ENCODE peak calls at places on chromosomes 11 and 22, in four cellular contexts. W, L, K and H are unnamed samples.

GRCh38 chr11:32852142-32852541 is 22.4 kb downstream of the PRRG4 start:
- DNase-seq in L (no peak), K (no peak), W (no peak), H (peak)

GRCh38 chr11:15468471-15468870 is 353.7 kb downstream of the INSC start:
- DNase-seq in L (no peak), W (no peak), K (no peak), H (no peak)

GRCh38 chr11:105588001-105588400 is 21.9 kb upstream of the GRIA4 start:
- DNase-seq in K (no peak), W (no peak), L (no peak), H (no peak)

GRCh38 chr11:10114593-10115404 is 179.2 kb downstream of the SBF2 start:
- DNase-seq in W (no peak), L (no peak), K (no peak), H (no peak)

GRCh38 chr11:17590463-17590862 is 43.4 kb downstream of the OTOG start:
- DNase-seq in W (no peak), L (no peak), K (no peak), H (no peak)

GRCh38 chr11:2817431-2817830 is 68.1 kb downstream of the CDKN1C start:
- DNase-seq in K (no peak), W (no peak), L (no peak), H (no peak)

GRCh38 chr11:103988595-103988969 is 47.9 kb upstream of the DDI1 start:
- DNase-seq in W (no peak), K (no peak), L (no peak), H (no peak)

GRCh38 chr11:61599968-61600710 is 19.3 kb upstream of the SYT7 start:
- DNase-seq in W (no peak), K (no peak), L (no peak), H (no peak)

GRCh38 chr11:12761029-12761428 is 86.8 kb downstream of the TEAD1 start:
- DNase-seq in K (no peak), W (no peak), L (no peak), H (no peak)

GRCh38 chr11:27242591-27242990 is 120.4 kb downstream of the CCDC34 start:
- DNase-seq in W (no peak), L (no peak), K (no peak), H (no peak)
- TF ChIP-seq MAX in W (no peak), L (peak), K (no peak), H (no peak)

DNA sequence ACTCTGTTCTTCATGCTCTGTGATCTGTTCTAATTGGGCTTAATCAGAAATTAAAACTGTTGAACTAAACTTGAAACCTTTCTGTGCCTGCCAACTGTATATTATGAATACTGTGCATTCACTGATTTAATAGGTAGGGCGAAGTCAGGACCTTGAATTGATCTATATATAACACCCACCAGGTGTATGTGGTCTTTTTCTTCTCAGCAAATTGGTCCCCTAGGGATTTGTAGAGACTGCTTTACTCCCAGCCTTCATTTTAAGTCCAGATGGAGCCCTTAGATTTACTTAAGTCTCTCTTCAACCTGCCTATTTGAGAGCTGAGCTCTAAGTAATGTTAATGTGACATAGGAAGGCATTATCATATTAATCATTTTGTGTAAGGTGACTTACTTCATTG is 257.5 kb downstream of the TMEM135 start:
- DNase-seq in K (no peak), L (no peak), W (no peak), H (no peak)
- TF ChIP-seq PBX3 in K (no peak), L (no peak), W (no peak), H (no peak)

GRCh38 chr22:19525666-19526065 is 1.5 kb upstream of the CLDN5 start:
- DNase-seq in L (no peak), K (no peak), W (no peak), H (no peak)

GRCh38 chr22:19523240-19524169 is 705 bp downstream of the CLDN5 start:
- DNase-seq in W (no peak), L (peak), K (no peak), H (no peak)

GRCh38 chr22:19525116-19525660 is 978 bp upstream of the CLDN5 start:
- DNase-seq in L (no peak), K (no peak), W (no peak), H (no peak)

GRCh38 chr22:19522881-19523239 is 1.4 kb downstream of the CLDN5 start:
- DNase-seq in W (no peak), K (no peak), L (no peak), H (no peak)

GRCh38 chr22:19524170-19525115 is at the start of gene CLDN5:
- DNase-seq in K (no peak), L (peak), W (no peak), H (no peak)
- TF ChIP-seq MAX in K (no peak), L (no peak), W (no peak), H (no peak)

GRCh38 chr11:8336356-8337114 is 72.9 kb upstream of the LMO1 start:
- DNase-seq in K (no peak), L (no peak), W (no peak), H (no peak)

GRCh38 chr11:8337115-8337386 is 73.4 kb upstream of the LMO1 start:
- DNase-seq in L (no peak), K (no peak), W (no peak), H (no peak)

GRCh38 chr11:8339592-8340022 is 75.9 kb upstream of the LMO1 start:
- DNase-seq in L (no peak), W (no peak), K (no peak), H (no peak)

GRCh38 chr11:8337396-8337795 is 73.7 kb upstream of the LMO1 start:
- DNase-seq in L (no peak), W (no peak), K (no peak), H (no peak)

DNA sequence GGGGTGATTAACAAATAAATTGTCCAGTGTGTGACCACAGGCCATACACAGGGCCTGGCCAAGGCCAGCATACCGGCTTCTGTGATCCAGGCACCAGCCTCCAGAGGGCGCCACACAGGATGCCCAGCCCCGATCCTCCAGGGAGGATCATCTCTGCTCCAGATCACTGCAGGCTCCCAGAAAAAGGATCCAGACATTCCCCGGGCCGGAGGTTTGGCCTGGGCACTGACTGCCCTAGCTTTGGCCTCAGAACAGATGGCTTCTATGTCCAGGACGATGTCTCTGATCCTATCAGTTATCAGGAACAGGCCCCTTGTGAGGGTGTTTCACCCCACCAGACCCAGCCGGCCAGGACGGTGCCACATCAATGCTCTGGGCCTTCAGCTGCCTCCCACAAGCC is 74.5 kb upstream of the LMO1 start:
- DNase-seq in L (peak), K (peak), W (no peak), H (peak)
- TF ChIP-seq PBX3 in L (no peak), K (no peak), W (no peak), H (no peak)

GRCh38 chr22:28023774-28024173 is 104.7 kb upstream of the PITPNB start:
- DNase-seq in L (no peak), W (no peak), K (no peak), H (no peak)
- TF ChIP-seq MAX in L (no peak), W (no peak), K (no peak), H (no peak)

GRCh38 chr11:64865286-64866172 is 12.9 kb downstream of the EHD1 start:
- DNase-seq in W (no peak), K (no peak), L (no peak), H (no peak)

GRCh38 chr11:64863381-64864060 is 14.9 kb downstream of the EHD1 start:
- DNase-seq in L (no peak), K (no peak), W (no peak), H (no peak)

GRCh38 chr11:64864135-64864472 is 14.3 kb downstream of the EHD1 start:
- DNase-seq in W (no peak), L (no peak), K (no peak), H (no peak)

GRCh38 chr11:64866173-64866491 is 12.3 kb downstream of the EHD1 start:
- DNase-seq in K (no peak), W (no peak), L (no peak), H (no peak)

DNA sequence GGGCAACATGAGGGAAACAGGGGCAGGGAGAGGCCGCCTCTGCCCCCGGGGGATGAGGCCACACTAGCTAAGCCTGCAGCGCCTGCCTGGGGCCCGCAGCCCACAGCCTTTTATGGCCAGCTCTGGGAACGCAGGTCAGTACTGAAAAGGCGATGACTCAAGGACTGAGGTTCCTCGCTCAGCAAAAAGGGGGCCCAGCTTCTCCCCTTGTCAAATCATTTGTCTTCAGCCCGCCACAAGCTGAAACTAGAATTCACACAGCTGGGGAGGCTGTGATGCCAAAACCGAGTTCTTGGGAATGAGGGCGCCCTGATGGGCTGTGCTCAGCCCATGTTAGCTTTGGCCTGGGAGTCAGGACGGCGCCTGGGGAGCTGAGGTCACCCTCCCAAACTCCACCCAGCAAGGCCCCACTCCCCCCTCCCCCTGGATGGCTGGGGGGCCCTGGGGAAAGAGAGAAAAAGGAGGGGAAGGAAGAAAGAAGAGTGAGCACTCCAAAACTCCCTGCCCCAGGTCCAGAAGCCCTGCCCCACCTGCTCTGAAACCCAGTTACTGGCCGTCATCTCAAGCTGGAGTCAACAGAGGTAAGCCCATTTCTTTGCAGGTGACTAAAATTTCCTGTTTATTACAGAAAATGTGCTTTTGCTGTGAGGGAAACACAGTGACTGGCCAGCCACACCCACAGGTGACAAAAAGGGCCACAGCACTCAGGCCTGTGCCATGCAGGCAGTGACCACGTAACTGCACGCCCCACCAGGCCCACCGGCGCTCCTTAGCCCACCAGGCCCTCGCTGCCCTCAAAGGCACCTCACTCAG is 13.7 kb downstream of the EHD1 start:
- DNase-seq in K (no peak), W (no peak), L (no peak), H (no peak)
- TF ChIP-seq PBX3 in K (no peak), W (peak), L (no peak), H (no peak)

GRCh38 chr11:21761000-21761399 is 431.9 kb upstream of the ANO5 start:
- DNase-seq in L (no peak), K (no peak), W (no peak), H (no peak)
- TF ChIP-seq MAX in L (no peak), K (no peak), W (no peak), H (no peak)

GRCh38 chr22:50180727-50181521 is 4.8 kb upstream of the TRABD start:
- DNase-seq in W (no peak), K (no peak), L (no peak), H (no peak)
- TF ChIP-seq PBX3 in W (no peak), K (no peak), L (no peak), H (no peak)